ENCODE peak calls at places on chromosomes 4 and X, in eight cellular contexts. F is GM04504, M is iPS-NIHi11, N is OCI-LY7, W is heart left ventricle, B is RCC 7860, D is COR-L47, R is H9. U is an unnamed sample.

GRCh38 chr4:128831526-128832252 is 22.2 kb downstream of the JADE1 start:
- DNase-seq in B (no peak), M (peak; percentile 43), R (peak; percentile 70), D (peak; percentile 73), N (no peak), W (no peak), F (no peak), U (no peak)

GRCh38 chrX:103446665-103447302 is 70.4 kb downstream of the BEX3 start:
- DNase-seq in F (no peak), N (no peak), B (no peak), W (no peak), D (no peak), M (peak; percentile 47), R (no peak), U (no peak)

GRCh38 chr4:101938836-101939235 is 148.3 kb downstream of the BANK1 start:
- DNase-seq in W (no peak), D (no peak), N (no peak), F (no peak), M (no peak), R (no peak), B (no peak), U (no peak)

GRCh38 chrX:110210417-110211139 is 107.3 kb downstream of the AMMECR1 start:
- DNase-seq in M (no peak), F (peak; percentile 76), B (peak; percentile 9), W (no peak), R (no peak), D (peak; percentile 34), N (no peak), U (no peak)

GRCh38 chrX:45142185-45142584 is 58.5 kb downstream of the DIPK2B start:
- DNase-seq in B (no peak), N (no peak), D (no peak), W (no peak), R (no peak), F (peak; percentile 16), M (no peak), U (no peak)

GRCh38 chr4:145643295-145643694 is 24.1 kb downstream of the MMAA start:
- DNase-seq in D (no peak), R (no peak), F (no peak), N (no peak), B (no peak), W (no peak), M (no peak), U (no peak)

GRCh38 chr4:127505203-127505602 is 127.6 kb upstream of the INTU start:
- DNase-seq in D (peak; percentile 40), F (peak; percentile 9), B (no peak), W (no peak), N (no peak), M (no peak), R (no peak), U (no peak)

GRCh38 chrX:31329298-31329697 is 257.5 kb upstream of the FTHL17 start:
- DNase-seq in B (no peak), M (no peak), D (no peak), R (no peak), W (no peak), N (no peak), F (no peak), U (no peak)

GRCh38 chrX:114800719-114801118 is 216.7 kb downstream of the IL13RA2 start:
- DNase-seq in B (peak; percentile 11), F (peak; percentile 62), R (no peak), W (no peak), N (no peak), D (no peak), M (no peak), U (no peak)

GRCh38 chr4:94802091-94802490 is 44.3 kb downstream of the BMPR1B start:
- DNase-seq in D (no peak), W (peak; percentile 60), B (no peak), N (no peak), R (no peak), M (no peak), F (no peak), U (no peak)